ENCODE peak calls at places on chromosomes 13 and 19, in ten cellular contexts. R, N, A, J, T, U, Y, X, Q and D are unnamed samples.
A peak's percentile ranks its signal among the peaks of the same experiment; 100 is the strongest.

GRCh38 chr19:55462722-55463121 is 1.3 kb upstream of the ISOC2 start:
- DNase-seq in R (no peak), N (no peak), A (no peak), J (no peak), T (no peak), U (no peak), Y (no peak), X (no peak), Q (no peak), D (no peak)

GRCh38 chr19:50912727-50913716 is 1.8 kb upstream of the KLK4 start:
- DNase-seq in R (no peak), N (no peak), A (no peak), J (no peak), T (no peak), U (no peak), Y (no peak), X (no peak), Q (no peak), D (no peak)

GRCh38 chr13:90800082-90800746 is 547.3 kb upstream of the MIR17HG start:
- DNase-seq in R (peak; percentile 53), N (no peak), A (no peak), J (no peak), T (peak; percentile 49), U (no peak), Y (no peak), X (no peak), Q (no peak), D (no peak)

GRCh38 chr19:531753-532571 is at the start of gene CDC34:
- DNase-seq in R (no peak), N (no peak), A (no peak), J (no peak), T (no peak), U (no peak), Y (no peak), X (no peak), Q (peak; percentile 21), D (no peak)

GRCh38 chr19:35973487-35973886 is 21.5 kb upstream of the SDHAF1 start:
- DNase-seq in R (no peak), N (no peak), A (no peak), J (no peak), T (no peak), U (no peak), Y (no peak), X (no peak), Q (no peak), D (no peak)

GRCh38 chr19:7872306-7873204 is 1.6 kb downstream of the PRR36 start:
- DNase-seq in R (no peak), N (no peak), A (no peak), J (no peak), T (no peak), U (no peak), Y (no peak), X (no peak), Q (no peak), D (no peak)

GRCh38 chr13:59638404-59638803 is 525.3 kb downstream of the DIAPH3 start:
- DNase-seq in R (no peak), N (no peak), A (no peak), J (no peak), T (no peak), U (no peak), Y (peak; percentile 21), X (no peak), Q (no peak), D (no peak)

GRCh38 chr19:45404557-45405434 is at the start of gene PPP1R13L:
- DNase-seq in R (peak; percentile 91), N (peak; percentile 95), A (peak; percentile 94), J (peak; percentile 56), T (no peak), U (peak; percentile 96), Y (no peak), X (peak; percentile 42), Q (peak; percentile 90), D (peak; percentile 75)

GRCh38 chr13:113732176-113732960 is 26.7 kb upstream of the TMEM255B start:
- DNase-seq in R (no peak), N (no peak), A (no peak), J (no peak), T (no peak), U (no peak), Y (no peak), X (no peak), Q (no peak), D (no peak)

GRCh38 chr19:7941895-7942596 is 1.4 kb downstream of the TIMM44 start:
- DNase-seq in R (no peak), N (no peak), A (no peak), J (no peak), T (no peak), U (no peak), Y (no peak), X (no peak), Q (no peak), D (no peak)

GRCh38 chr19:8332976-8333770 is 9.9 kb downstream of the KANK3 start:
- DNase-seq in R (no peak), N (no peak), A (no peak), J (no peak), T (no peak), U (no peak), Y (no peak), X (no peak), Q (no peak), D (no peak)

GRCh38 chr19:9323557-9323918 is 441 bp upstream of the ZNF559 start:
- DNase-seq in R (peak; percentile 65), N (peak; percentile 14), A (peak; percentile 77), J (peak; percentile 75), T (peak; percentile 25), U (peak; percentile 54), Y (no peak), X (peak; percentile 43), Q (peak; percentile 86), D (peak; percentile 76)

GRCh38 chr13:99144306-99144705 is 56.3 kb upstream of the UBAC2 start:
- DNase-seq in R (no peak), N (no peak), A (no peak), J (no peak), T (no peak), U (no peak), Y (no peak), X (no peak), Q (no peak), D (no peak)

GRCh38 chr19:52935434-52935833 is 12.2 kb upstream of the ZNF888 start:
- DNase-seq in R (no peak), N (no peak), A (no peak), J (peak; percentile 58), T (no peak), U (no peak), Y (no peak), X (no peak), Q (no peak), D (no peak)

GRCh38 chr19:45117666-45118065 is 24.7 kb downstream of the PPP1R37 start:
- DNase-seq in R (no peak), N (no peak), A (no peak), J (no peak), T (no peak), U (no peak), Y (no peak), X (no peak), Q (no peak), D (no peak)

GRCh38 chr19:3185482-3186376 is at the start of gene NCLN:
- DNase-seq in R (peak; percentile 95), N (peak; percentile 42), A (peak; percentile 96), J (peak; percentile 91), T (peak; percentile 86), U (peak; percentile 90), Y (peak; percentile 99), X (peak; percentile 91), Q (peak; percentile 98), D (peak; percentile 95)
- TF ChIP-seq POLR2A in R (peak; percentile 68), N (peak; percentile 48), A (no peak), J (no peak), T (no peak), U (no peak), Y (no peak), X (peak; percentile 72), Q (peak; percentile 76), D (peak; percentile 65)

GRCh38 chr19:34187011-34187410 is 14.7 kb downstream of the LSM14A start:
- DNase-seq in R (no peak), N (no peak), A (no peak), J (no peak), T (no peak), U (no peak), Y (no peak), X (no peak), Q (no peak), D (no peak)

GRCh38 chr19:34189199-34189916 is 17.1 kb downstream of the LSM14A start:
- DNase-seq in R (no peak), N (no peak), A (no peak), J (no peak), T (no peak), U (no peak), Y (no peak), X (no peak), Q (no peak), D (no peak)

GRCh38 chr19:34186205-34186604 is 13.9 kb downstream of the LSM14A start:
- DNase-seq in R (no peak), N (no peak), A (no peak), J (no peak), T (no peak), U (no peak), Y (no peak), X (no peak), Q (no peak), D (no peak)

GRCh38 chr19:34189917-34190425 is 17.7 kb downstream of the LSM14A start:
- DNase-seq in R (no peak), N (no peak), A (no peak), J (no peak), T (no peak), U (no peak), Y (no peak), X (no peak), Q (no peak), D (no peak)

DNA sequence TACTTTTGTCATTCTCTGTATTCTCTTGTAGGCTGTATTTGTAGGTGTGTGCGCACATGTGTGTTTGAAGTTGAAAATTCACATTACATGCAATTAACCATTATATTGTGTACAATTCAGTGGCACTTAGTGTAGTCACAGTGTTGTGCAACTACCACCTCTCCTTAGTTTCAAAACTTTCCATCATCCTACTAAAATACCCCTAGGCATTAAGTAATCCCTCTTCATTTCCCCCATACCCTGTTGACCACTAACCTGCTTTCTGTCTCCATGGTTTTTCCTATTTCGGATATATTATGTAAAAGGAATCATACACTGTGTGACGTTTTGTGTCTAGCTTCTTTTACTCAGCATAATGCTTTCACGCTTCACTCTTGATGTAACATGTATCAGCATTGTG is 16.1 kb downstream of the LSM14A start:
- DNase-seq in R (no peak), N (no peak), A (no peak), J (no peak), T (no peak), U (no peak), Y (no peak), X (no peak), Q (no peak), D (no peak)
- H3K4me1 ChIP-seq in R (peaks cover 37% of the 10 kb centered on the region), N (peaks cover 76% of the 10 kb centered on the region), A (peaks cover 61% of the 10 kb centered on the region), J (peaks cover 13% of the 10 kb centered on the region), T (peaks cover 22% of the 10 kb centered on the region), U (no peaks in the 10 kb centered on the region), Y (peaks cover 58% of the 10 kb centered on the region), X (peaks cover 7% of the 10 kb centered on the region), Q (no peaks in the 10 kb centered on the region), D (peaks cover 14% of the 10 kb centered on the region)

GRCh38 chr19:54162241-54162805 is 2.8 kb upstream of the LENG1 start:
- DNase-seq in R (peak; percentile 88), N (peak; percentile 78), A (peak; percentile 95), J (peak; percentile 44), T (peak; percentile 73), U (peak; percentile 84), Y (peak; percentile 97), X (peak; percentile 90), Q (peak; percentile 82), D (peak; percentile 82)
- H3K27ac ChIP-seq in R (peak overlapping the region; percentile 48), N (no peak overlapping the region), A (no peak overlapping the region), J (no peak overlapping the region), T (peak overlapping the region; percentile 39), U (peak overlapping the region; percentile 40), Y (peak overlapping the region; percentile 97), X (no peak overlapping the region), Q (no peak overlapping the region), D (peak overlapping the region; percentile 46)

GRCh38 chr19:39403331-39404312 is 3.0 kb upstream of the ZFP36 start:
- DNase-seq in R (peak; percentile 90), N (peak; percentile 98), A (peak; percentile 100), J (peak; percentile 99), T (peak; percentile 99), U (peak; percentile 100), Y (peak; percentile 100), X (peak; percentile 98), Q (peak; percentile 100), D (peak; percentile 100)
- TF ChIP-seq POLR2A in R (peak; percentile 53), N (no peak), A (peak; percentile 54), J (peak; percentile 82), T (peak; percentile 75), U (peak; percentile 81), Y (peak; percentile 74), X (peak; percentile 49), Q (peak; percentile 15), D (peak; percentile 64)